ENCODE peak calls at places on chromosomes 7 and 10, in ten cellular contexts. R is stomach, Z is prostate gland, S is suprapubic skin, U is tibial nerve, H is lung, B is spleen, Q is heart left ventricle, T is transverse colon, O is cardiac muscle cell. Y is an unnamed sample.

GRCh38 chr7:119270045-119270464 is 1002.9 kb upstream of the KCND2 start:
- DNase-seq in R (peak; percentile 57), B (peak; percentile 21), Q (no peak), O (peak; percentile 84), U (no peak), H (peak; percentile 43), Z (no peak), T (peak; percentile 19), S (peak; percentile 40), Y (no peak)

GRCh38 chr7:143257501-143257900 is 5.7 kb upstream of the GSTK1 start:
- DNase-seq in S (no peak), T (no peak), U (no peak), R (no peak), Z (no peak), O (no peak), Q (no peak), H (no peak), B (no peak), Y (no peak)

GRCh38 chr10:133336131-133337078 is at the start of gene CALY:
- DNase-seq in S (no peak), Q (no peak), B (peak; percentile 90), Z (no peak), O (peak; percentile 23), T (peak; percentile 62), U (no peak), R (peak; percentile 59), H (no peak), Y (no peak)

GRCh38 chr7:101496017-101496416 is 133.1 kb downstream of the MYL10 start:
- DNase-seq in Q (no peak), R (no peak), O (no peak), T (no peak), S (no peak), B (no peak), H (no peak), U (no peak), Z (no peak), Y (no peak)

GRCh38 chr10:124436191-124436638 is 13.6 kb downstream of the NKX1-2 start:
- DNase-seq in U (no peak), S (no peak), B (no peak), H (no peak), R (no peak), T (no peak), Q (no peak), O (no peak), Z (no peak), Y (no peak)

GRCh38 chr7:120055300-120055699 is 217.7 kb upstream of the KCND2 start:
- DNase-seq in U (no peak), Q (no peak), T (no peak), R (no peak), H (no peak), S (no peak), B (no peak), O (no peak), Z (no peak), Y (no peak)

GRCh38 chr10:89901895-89902294 is 200.5 kb downstream of the KIF20B start:
- DNase-seq in Z (no peak), Q (no peak), H (no peak), R (no peak), B (no peak), S (no peak), T (no peak), U (no peak), O (no peak), Y (no peak)

GRCh38 chr7:105934577-105935185 is 28.4 kb upstream of the CDHR3 start:
- DNase-seq in Q (no peak), H (peak; percentile 61), B (no peak), R (peak; percentile 56), Z (peak; percentile 27), T (no peak), O (peak; percentile 72), U (no peak), S (no peak), Y (no peak)

GRCh38 chr10:102509387-102509786 is 5.6 kb downstream of the SUFU start:
- DNase-seq in B (no peak), U (no peak), Q (no peak), O (no peak), S (no peak), R (no peak), Z (peak; percentile 28), T (no peak), H (no peak), Y (no peak)

GRCh38 chr7:103592187-103592586 is 146.2 kb upstream of the SLC26A5 start:
- DNase-seq in Z (no peak), U (no peak), T (no peak), H (no peak), Q (no peak), R (no peak), S (no peak), O (no peak), B (no peak), Y (no peak)

GRCh38 chr10:102540023-102540422 is 36.3 kb downstream of the SUFU start:
- DNase-seq in Q (no peak), S (no peak), H (no peak), T (no peak), O (no peak), R (no peak), Z (no peak), U (no peak), B (no peak), Y (no peak)

GRCh38 chr7:131249003-131249402 is 78.7 kb upstream of the MKLN1 start:
- DNase-seq in H (peak; percentile 77), R (no peak), T (peak; percentile 37), S (peak; percentile 75), U (peak; percentile 38), Z (no peak), B (no peak), Q (peak; percentile 78), O (no peak), Y (peak; percentile 84)
- H3K27ac ChIP-seq in H (no peak overlapping the region), R (no peak overlapping the region), T (peak overlapping the region; percentile 44), S (peak overlapping the region; percentile 59), U (no peak overlapping the region), Z (no peak overlapping the region), B (no peak overlapping the region), Q (no peak overlapping the region), O (no peak overlapping the region), Y (no peak overlapping the region)

DNA sequence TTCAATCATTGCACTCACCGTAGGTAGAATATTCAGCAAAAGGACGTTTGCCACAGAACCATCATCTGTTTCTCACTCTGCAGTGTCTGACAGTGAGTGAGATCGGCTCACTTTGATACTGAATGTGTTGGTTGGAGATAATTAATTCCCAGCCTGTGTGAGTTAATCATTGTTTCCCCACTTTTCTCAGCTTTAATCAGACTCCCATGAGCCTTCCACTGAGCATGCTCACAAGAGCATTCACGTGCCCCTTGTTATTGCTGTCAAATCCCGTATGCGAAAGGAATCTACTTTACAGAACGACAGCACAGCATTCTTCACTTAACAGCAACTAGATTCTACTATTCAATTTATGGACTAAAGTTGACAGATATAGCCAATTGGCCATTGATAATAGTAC is 128.2 kb upstream of the PALS2 start:
- DNase-seq in R (no peak), H (no peak), S (no peak), O (no peak), T (no peak), Q (no peak), U (no peak), Z (no peak), B (no peak), Y (no peak)
- H3K36me3 ChIP-seq in R (no peaks in the 10 kb centered on the region), H (no peaks in the 10 kb centered on the region), S (no peaks in the 10 kb centered on the region), O (no peaks in the 10 kb centered on the region), T (no peaks in the 10 kb centered on the region), Q (no peaks in the 10 kb centered on the region), U (no peaks in the 10 kb centered on the region), Z (no peaks in the 10 kb centered on the region), B (no peaks in the 10 kb centered on the region), Y (no peaks in the 10 kb centered on the region)

GRCh38 chr10:3090914-3091313 is 23.6 kb downstream of the PFKP start:
- DNase-seq in Q (peak; percentile 75), B (no peak), T (peak; percentile 54), R (peak; percentile 79), H (peak; percentile 82), Z (peak; percentile 72), S (no peak), U (no peak), O (peak; percentile 83), Y (no peak)

GRCh38 chr10:3093996-3094395 is 26.6 kb downstream of the PFKP start:
- DNase-seq in R (no peak), Z (no peak), O (no peak), T (no peak), H (no peak), B (no peak), Q (no peak), U (no peak), S (no peak), Y (no peak)

GRCh38 chr10:3091921-3092320 is 24.6 kb downstream of the PFKP start:
- DNase-seq in H (no peak), O (no peak), Z (no peak), T (no peak), S (no peak), Q (no peak), B (no peak), U (no peak), R (no peak), Y (no peak)

GRCh38 chr10:3090388-3090787 is 23.0 kb downstream of the PFKP start:
- DNase-seq in U (no peak), O (no peak), T (no peak), S (no peak), R (no peak), Q (no peak), Z (no peak), H (no peak), B (no peak), Y (no peak)

GRCh38 chr10:3091346-3091787 is 24.0 kb downstream of the PFKP start:
- DNase-seq in H (peak; percentile 83), B (no peak), R (peak; percentile 75), Z (no peak), T (no peak), Q (no peak), S (no peak), U (no peak), O (no peak), Y (no peak)
- H3K4me1 ChIP-seq in H (peaks cover 21% of the 10 kb centered on the region), B (peaks cover 14% of the 10 kb centered on the region), R (peaks cover 5% of the 10 kb centered on the region), Z (no peaks in the 10 kb centered on the region), T (peaks cover 18% of the 10 kb centered on the region), Q (peaks cover 24% of the 10 kb centered on the region), S (peaks cover 38% of the 10 kb centered on the region), U (peaks cover 8% of the 10 kb centered on the region), O (peaks cover 73% of the 10 kb centered on the region), Y (peaks cover 51% of the 10 kb centered on the region)

GRCh38 chr7:79951415-79951814 is 183.2 kb upstream of the GNAI1 start:
- DNase-seq in B (no peak), T (no peak), H (no peak), S (no peak), R (no peak), O (no peak), U (no peak), Z (no peak), Q (no peak), Y (no peak)

GRCh38 chr7:79952399-79952798 is 182.2 kb upstream of the GNAI1 start:
- DNase-seq in O (no peak), R (no peak), H (no peak), T (no peak), B (no peak), Q (no peak), S (no peak), U (no peak), Z (no peak), Y (no peak)

GRCh38 chr7:79953130-79953529 is 181.5 kb upstream of the GNAI1 start:
- DNase-seq in R (no peak), B (no peak), Z (no peak), U (no peak), H (no peak), O (no peak), Q (no peak), S (no peak), T (no peak), Y (no peak)

DNA sequence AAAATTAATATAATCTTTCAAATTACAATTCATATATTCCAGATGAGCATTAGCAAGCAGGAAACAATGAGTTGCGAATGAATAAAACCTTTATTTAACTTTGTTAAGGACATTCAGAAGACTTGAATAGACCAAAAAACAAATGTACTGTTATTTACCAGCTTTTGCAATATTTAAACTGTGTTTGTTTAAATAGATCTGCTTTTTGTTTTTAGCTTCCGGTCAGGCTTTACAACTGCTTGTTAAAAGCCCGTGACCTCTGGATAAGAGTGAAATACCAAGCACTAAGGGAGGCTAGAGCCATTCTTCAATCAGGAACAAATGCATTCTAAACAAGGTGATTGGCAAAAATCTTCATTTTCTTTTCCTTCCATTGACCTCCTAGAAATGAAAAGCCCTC is 184.9 kb upstream of the GNAI1 start:
- DNase-seq in B (no peak), H (no peak), Z (no peak), Q (no peak), S (no peak), R (no peak), O (peak; percentile 5), T (no peak), U (no peak), Y (no peak)
- H3K27ac ChIP-seq in B (no peak overlapping the region), H (no peak overlapping the region), Z (no peak overlapping the region), Q (no peak overlapping the region), S (no peak overlapping the region), R (no peak overlapping the region), O (no peak overlapping the region), T (no peak overlapping the region), U (no peak overlapping the region), Y (no peak overlapping the region)

Y was measured in right atrium auricular region.